ENCODE peak calls at places on chromosomes 11 and 22, in five cellular contexts. One of them, this sample, is unnamed.

GRCh38 chr11:18785416-18785815 is 6.2 kb downstream of the PTPN5 start:
- DNase-seq in PC-9: no peak
- DNase-seq in caudate nucleus: no peak
- DNase-seq in colonic mucosa: no peak
- DNase-seq in adrenal gland: no peak
- DNase-seq in this sample: no peak

GRCh38 chr11:69242583-69242940 is 51.4 kb upstream of the MYEOV start:
- DNase-seq in PC-9: no peak
- DNase-seq in caudate nucleus: no peak
- DNase-seq in colonic mucosa: peak
- DNase-seq in adrenal gland: no peak
- DNase-seq in this sample: no peak

GRCh38 chr22:24060375-24060788 is 49.3 kb downstream of the CABIN1 start:
- DNase-seq in PC-9: no peak
- DNase-seq in caudate nucleus: no peak
- DNase-seq in colonic mucosa: no peak
- DNase-seq in adrenal gland: peak
- DNase-seq in this sample: no peak

GRCh38 chr11:76669901-76670474 is 559 bp downstream of the LRRC32 start:
- DNase-seq in PC-9: no peak
- DNase-seq in caudate nucleus: no peak
- DNase-seq in colonic mucosa: peak
- DNase-seq in adrenal gland: peak
- DNase-seq in this sample: peak

GRCh38 chr11:86193297-86194095 is 51.1 kb upstream of the EED start:
- DNase-seq in PC-9: peak
- DNase-seq in caudate nucleus: no peak
- DNase-seq in colonic mucosa: peak
- DNase-seq in adrenal gland: peak
- DNase-seq in this sample: peak

GRCh38 chr11:64539239-64539638 is 51.8 kb upstream of the SLC22A12 start:
- DNase-seq in PC-9: no peak
- DNase-seq in caudate nucleus: no peak
- DNase-seq in colonic mucosa: no peak
- DNase-seq in adrenal gland: no peak
- DNase-seq in this sample: no peak

GRCh38 chr22:19228174-19228573 is 49.6 kb upstream of the SLC25A1 start:
- DNase-seq in PC-9: no peak
- DNase-seq in caudate nucleus: no peak
- DNase-seq in colonic mucosa: no peak
- DNase-seq in adrenal gland: no peak
- DNase-seq in this sample: no peak

GRCh38 chr11:70067591-70068341 is 10.4 kb upstream of the ANO1 start:
- DNase-seq in PC-9: peak
- DNase-seq in caudate nucleus: no peak
- DNase-seq in colonic mucosa: peak
- DNase-seq in adrenal gland: no peak
- DNase-seq in this sample: no peak

GRCh38 chr11:98099371-98099770 is 921.4 kb upstream of the CNTN5 start:
- DNase-seq in PC-9: no peak
- DNase-seq in caudate nucleus: no peak
- DNase-seq in colonic mucosa: no peak
- DNase-seq in adrenal gland: no peak
- DNase-seq in this sample: no peak

GRCh38 chr22:37777122-37777687 is 30.5 kb upstream of the GCAT start:
- DNase-seq in PC-9: peak
- DNase-seq in caudate nucleus: no peak
- DNase-seq in colonic mucosa: peak
- DNase-seq in adrenal gland: peak
- DNase-seq in this sample: peak

GRCh38 chr11:74007691-74008372 is 1.1 kb downstream of the UCP3 start:
- DNase-seq in PC-9: no peak
- DNase-seq in caudate nucleus: no peak
- DNase-seq in colonic mucosa: no peak
- DNase-seq in adrenal gland: no peak
- DNase-seq in this sample: no peak

GRCh38 chr11:108008656-108009496 is at the start of gene CUL5:
- DNase-seq in PC-9: peak
- DNase-seq in caudate nucleus: peak
- DNase-seq in colonic mucosa: peak
- DNase-seq in adrenal gland: peak
- DNase-seq in this sample: peak

GRCh38 chr11:47863189-47863892 is 15.2 kb upstream of the NUP160 start:
- DNase-seq in PC-9: no peak
- DNase-seq in caudate nucleus: no peak
- DNase-seq in colonic mucosa: no peak
- DNase-seq in adrenal gland: no peak
- DNase-seq in this sample: no peak
- H3K27ac ChIP-seq in PC-9: no peak
- H3K27ac ChIP-seq in caudate nucleus: no peak
- H3K27ac ChIP-seq in colonic mucosa: peak
- H3K27ac ChIP-seq in adrenal gland: no peak
- H3K27ac ChIP-seq in this sample: no peak

GRCh38 chr11:34205326-34206035 is 100.1 kb downstream of the NAT10 start:
- DNase-seq in PC-9: no peak
- DNase-seq in caudate nucleus: no peak
- DNase-seq in colonic mucosa: no peak
- DNase-seq in adrenal gland: no peak
- DNase-seq in this sample: no peak
- H3K27ac ChIP-seq in PC-9: peak
- H3K27ac ChIP-seq in caudate nucleus: no peak
- H3K27ac ChIP-seq in colonic mucosa: no peak
- H3K27ac ChIP-seq in adrenal gland: no peak
- H3K27ac ChIP-seq in this sample: no peak

GRCh38 chr22:41367039-41367679 is 14.6 kb upstream of the TEF start:
- DNase-seq in PC-9: peak
- DNase-seq in caudate nucleus: peak
- DNase-seq in colonic mucosa: peak
- DNase-seq in adrenal gland: peak
- DNase-seq in this sample: peak
- H3K27ac ChIP-seq in PC-9: no peak
- H3K27ac ChIP-seq in caudate nucleus: peak
- H3K27ac ChIP-seq in colonic mucosa: peak
- H3K27ac ChIP-seq in adrenal gland: peak
- H3K27ac ChIP-seq in this sample: peak

GRCh38 chr11:306645-307371 is 808 bp upstream of the IFITM2 start:
- DNase-seq in PC-9: no peak
- DNase-seq in caudate nucleus: no peak
- DNase-seq in colonic mucosa: no peak
- DNase-seq in adrenal gland: no peak
- DNase-seq in this sample: no peak
- H3K27ac ChIP-seq in PC-9: no peak
- H3K27ac ChIP-seq in caudate nucleus: no peak
- H3K27ac ChIP-seq in colonic mucosa: peak
- H3K27ac ChIP-seq in adrenal gland: peak
- H3K27ac ChIP-seq in this sample: peak

GRCh38 chr11:128472128-128473110 is 114.9 kb downstream of the ETS1 start:
- DNase-seq in PC-9: no peak
- DNase-seq in caudate nucleus: no peak
- DNase-seq in colonic mucosa: no peak
- DNase-seq in adrenal gland: no peak
- DNase-seq in this sample: no peak

GRCh38 chr11:128476031-128476430 is 111.3 kb downstream of the ETS1 start:
- DNase-seq in PC-9: no peak
- DNase-seq in caudate nucleus: no peak
- DNase-seq in colonic mucosa: no peak
- DNase-seq in adrenal gland: no peak
- DNase-seq in this sample: no peak

GRCh38 chr11:128476729-128477128 is 110.6 kb downstream of the ETS1 start:
- DNase-seq in PC-9: no peak
- DNase-seq in caudate nucleus: no peak
- DNase-seq in colonic mucosa: no peak
- DNase-seq in adrenal gland: no peak
- DNase-seq in this sample: no peak

GRCh38 chr11:128473631-128474030 is 113.7 kb downstream of the ETS1 start:
- DNase-seq in PC-9: no peak
- DNase-seq in caudate nucleus: no peak
- DNase-seq in colonic mucosa: no peak
- DNase-seq in adrenal gland: no peak
- DNase-seq in this sample: no peak

GRCh38 chr11:128474036-128474874 is 113.1 kb downstream of the ETS1 start:
- DNase-seq in PC-9: no peak
- DNase-seq in caudate nucleus: no peak
- DNase-seq in colonic mucosa: no peak
- DNase-seq in adrenal gland: no peak
- DNase-seq in this sample: no peak
- H3K27ac ChIP-seq in PC-9: no peak
- H3K27ac ChIP-seq in caudate nucleus: no peak
- H3K27ac ChIP-seq in colonic mucosa: peak
- H3K27ac ChIP-seq in adrenal gland: peak
- H3K27ac ChIP-seq in this sample: peak

GRCh38 chr11:93033093-93033492 is 63.6 kb downstream of the MTNR1B start:
- DNase-seq in PC-9: no peak
- DNase-seq in caudate nucleus: no peak
- DNase-seq in colonic mucosa: no peak
- DNase-seq in adrenal gland: no peak
- DNase-seq in this sample: no peak

GRCh38 chr11:93034640-93035039 is 65.2 kb downstream of the MTNR1B start:
- DNase-seq in PC-9: no peak
- DNase-seq in caudate nucleus: no peak
- DNase-seq in colonic mucosa: no peak
- DNase-seq in adrenal gland: no peak
- DNase-seq in this sample: no peak

GRCh38 chr11:93034031-93034430 is 64.6 kb downstream of the MTNR1B start:
- DNase-seq in PC-9: no peak
- DNase-seq in caudate nucleus: no peak
- DNase-seq in colonic mucosa: no peak
- DNase-seq in adrenal gland: no peak
- DNase-seq in this sample: no peak

GRCh38 chr11:93031386-93031785 is 61.9 kb downstream of the MTNR1B start:
- DNase-seq in PC-9: no peak
- DNase-seq in caudate nucleus: no peak
- DNase-seq in colonic mucosa: no peak
- DNase-seq in adrenal gland: no peak
- DNase-seq in this sample: no peak

DNA sequence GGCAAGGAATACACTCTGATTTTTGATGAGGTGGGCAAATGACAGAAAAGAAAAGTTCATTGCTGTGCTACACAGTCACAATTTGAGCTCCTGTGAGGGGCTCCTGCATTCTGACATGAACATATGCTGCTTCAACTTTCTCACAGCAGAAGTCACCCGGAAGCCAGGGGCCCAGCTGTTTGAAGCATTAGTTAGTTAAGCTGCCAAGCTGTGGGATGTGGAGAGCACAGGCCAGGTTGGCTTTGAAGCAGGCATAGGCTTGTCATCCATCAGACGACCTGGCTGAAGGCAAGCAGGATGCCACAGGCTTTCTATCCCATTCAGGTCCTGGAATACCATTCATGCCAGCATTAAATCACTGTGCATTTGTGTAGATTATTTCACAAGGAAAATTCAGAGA is 63.1 kb downstream of the MTNR1B start:
- DNase-seq in PC-9: no peak
- DNase-seq in caudate nucleus: no peak
- DNase-seq in colonic mucosa: no peak
- DNase-seq in adrenal gland: no peak
- DNase-seq in this sample: no peak
- H3K27ac ChIP-seq in PC-9: no peak
- H3K27ac ChIP-seq in caudate nucleus: no peak
- H3K27ac ChIP-seq in colonic mucosa: no peak
- H3K27ac ChIP-seq in adrenal gland: no peak
- H3K27ac ChIP-seq in this sample: no peak

GRCh38 chr11:123062158-123062891 is 389 bp upstream of the HSPA8 start:
- DNase-seq in PC-9: peak
- DNase-seq in caudate nucleus: peak
- DNase-seq in colonic mucosa: peak
- DNase-seq in adrenal gland: peak
- DNase-seq in this sample: peak

GRCh38 chr11:123061403-123062157 is at the start of gene HSPA8:
- DNase-seq in PC-9: peak
- DNase-seq in caudate nucleus: peak
- DNase-seq in colonic mucosa: peak
- DNase-seq in adrenal gland: peak
- DNase-seq in this sample: peak

GRCh38 chr11:123062892-123063395 is 1.0 kb upstream of the HSPA8 start:
- DNase-seq in PC-9: no peak
- DNase-seq in caudate nucleus: no peak
- DNase-seq in colonic mucosa: no peak
- DNase-seq in adrenal gland: no peak
- DNase-seq in this sample: no peak

GRCh38 chr11:123057604-123058305 is 4.2 kb downstream of the HSPA8 start:
- DNase-seq in PC-9: no peak
- DNase-seq in caudate nucleus: no peak
- DNase-seq in colonic mucosa: no peak
- DNase-seq in adrenal gland: no peak
- DNase-seq in this sample: no peak

GRCh38 chr11:123060265-123061000 is 1.5 kb downstream of the HSPA8 start:
- DNase-seq in PC-9: no peak
- DNase-seq in caudate nucleus: no peak
- DNase-seq in colonic mucosa: no peak
- DNase-seq in adrenal gland: no peak
- DNase-seq in this sample: no peak
- H3K27ac ChIP-seq in PC-9: peak
- H3K27ac ChIP-seq in caudate nucleus: peak
- H3K27ac ChIP-seq in colonic mucosa: peak
- H3K27ac ChIP-seq in adrenal gland: peak
- H3K27ac ChIP-seq in this sample: peak

GRCh38 chr22:40853961-40854360 is 2.5 kb downstream of the ST13 start:
- DNase-seq in PC-9: no peak
- DNase-seq in caudate nucleus: no peak
- DNase-seq in colonic mucosa: no peak
- DNase-seq in adrenal gland: no peak
- DNase-seq in this sample: no peak
- H3K27ac ChIP-seq in PC-9: peak
- H3K27ac ChIP-seq in caudate nucleus: no peak
- H3K27ac ChIP-seq in colonic mucosa: no peak
- H3K27ac ChIP-seq in adrenal gland: peak
- H3K27ac ChIP-seq in this sample: no peak

DNA sequence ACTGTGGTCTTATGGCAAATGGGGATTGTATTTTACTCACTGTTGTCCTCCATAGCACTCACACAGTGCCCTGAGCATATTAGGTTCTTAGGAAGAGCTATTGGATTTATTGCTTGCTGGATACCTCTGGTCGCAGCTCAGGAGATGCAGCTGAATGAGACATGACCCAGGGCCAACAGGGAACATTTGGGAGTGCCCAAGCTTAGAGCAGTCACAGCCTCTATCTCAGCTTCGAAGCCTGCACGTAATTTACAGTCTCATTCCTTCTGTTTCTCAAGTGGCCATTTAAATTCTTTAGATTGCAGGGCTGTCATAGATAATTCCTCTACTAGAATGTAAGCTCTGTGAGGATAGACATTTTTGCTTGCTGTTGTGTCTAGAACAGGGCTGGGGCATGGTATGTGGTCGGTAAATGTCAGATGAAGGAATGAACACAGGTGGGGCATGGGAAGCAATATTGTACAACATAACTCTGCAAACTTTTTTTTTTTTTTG is 192.8 kb downstream of the GRIK4 start:
- DNase-seq in PC-9: no peak
- DNase-seq in caudate nucleus: no peak
- DNase-seq in colonic mucosa: no peak
- DNase-seq in adrenal gland: no peak
- DNase-seq in this sample: no peak
- H3K27ac ChIP-seq in PC-9: no peak
- H3K27ac ChIP-seq in caudate nucleus: no peak
- H3K27ac ChIP-seq in colonic mucosa: no peak
- H3K27ac ChIP-seq in adrenal gland: no peak
- H3K27ac ChIP-seq in this sample: no peak

This sample was measured in heart left ventricle.